ENCODE peak calls at places on chromosomes 13 and 19, in eight cellular contexts. One of them, this sample, is unnamed.
A peak's percentile ranks its signal among the peaks of the same experiment; 100 is the strongest.

GRCh38 chr13:30373727-30374126 is 48.6 kb upstream of the UBE2L5 start:
- DNase-seq in right lobe of liver: no peak
- DNase-seq in suprapubic skin: no peak
- DNase-seq in CD8-positive, alpha-beta T cell: no peak
- DNase-seq in brain microvascular endothelial cell: no peak
- DNase-seq in thyroid gland: no peak
- DNase-seq in CD4-positive, alpha-beta T cell: no peak
- DNase-seq in endothelial cell: no peak
- DNase-seq in this sample: no peak

GRCh38 chr13:48983331-48983730 is 7.6 kb downstream of the FNDC3A start:
- DNase-seq in right lobe of liver: no peak
- DNase-seq in suprapubic skin: no peak
- DNase-seq in CD8-positive, alpha-beta T cell: no peak
- DNase-seq in brain microvascular endothelial cell: no peak
- DNase-seq in thyroid gland: no peak
- DNase-seq in CD4-positive, alpha-beta T cell: no peak
- DNase-seq in endothelial cell: no peak
- DNase-seq in this sample: no peak

GRCh38 chr13:24931450-24932217 is 164.3 kb upstream of the PABPC3 start:
- DNase-seq in right lobe of liver: no peak
- DNase-seq in suprapubic skin: no peak
- DNase-seq in CD8-positive, alpha-beta T cell: no peak
- DNase-seq in brain microvascular endothelial cell: no peak
- DNase-seq in thyroid gland: no peak
- DNase-seq in CD4-positive, alpha-beta T cell: no peak
- DNase-seq in endothelial cell: no peak
- DNase-seq in this sample: no peak

GRCh38 chr13:19713186-19713965 is 69.4 kb downstream of the PSPC1 start:
- DNase-seq in right lobe of liver: no peak
- DNase-seq in suprapubic skin: no peak
- DNase-seq in CD8-positive, alpha-beta T cell: no peak
- DNase-seq in brain microvascular endothelial cell: peak; percentile 88
- DNase-seq in thyroid gland: no peak
- DNase-seq in CD4-positive, alpha-beta T cell: no peak
- DNase-seq in endothelial cell: no peak
- DNase-seq in this sample: no peak

GRCh38 chr19:48117515-48118330 is 7.1 kb upstream of the PLA2G4C start:
- DNase-seq in right lobe of liver: no peak
- DNase-seq in suprapubic skin: no peak
- DNase-seq in CD8-positive, alpha-beta T cell: no peak
- DNase-seq in brain microvascular endothelial cell: no peak
- DNase-seq in thyroid gland: no peak
- DNase-seq in CD4-positive, alpha-beta T cell: no peak
- DNase-seq in endothelial cell: no peak
- DNase-seq in this sample: no peak

GRCh38 chr19:52922841-52923781 is at the start of gene ZNF888:
- DNase-seq in right lobe of liver: peak; percentile 88
- DNase-seq in suprapubic skin: peak; percentile 94
- DNase-seq in CD8-positive, alpha-beta T cell: peak; percentile 74
- DNase-seq in brain microvascular endothelial cell: peak; percentile 82
- DNase-seq in thyroid gland: peak; percentile 87
- DNase-seq in CD4-positive, alpha-beta T cell: peak; percentile 73
- DNase-seq in endothelial cell: peak; percentile 90
- DNase-seq in this sample: peak; percentile 90

GRCh38 chr13:75760182-75760981 is 124.3 kb downstream of the LMO7 start:
- DNase-seq in right lobe of liver: peak; percentile 70
- DNase-seq in suprapubic skin: no peak
- DNase-seq in CD8-positive, alpha-beta T cell: no peak
- DNase-seq in brain microvascular endothelial cell: no peak
- DNase-seq in thyroid gland: peak; percentile 75
- DNase-seq in CD4-positive, alpha-beta T cell: no peak
- DNase-seq in endothelial cell: no peak
- DNase-seq in this sample: no peak

GRCh38 chr13:95684463-95684862 is 7.5 kb downstream of the DNAJC3 start:
- DNase-seq in right lobe of liver: no peak
- DNase-seq in suprapubic skin: no peak
- DNase-seq in CD8-positive, alpha-beta T cell: no peak
- DNase-seq in brain microvascular endothelial cell: no peak
- DNase-seq in thyroid gland: no peak
- DNase-seq in CD4-positive, alpha-beta T cell: no peak
- DNase-seq in endothelial cell: no peak
- DNase-seq in this sample: peak; percentile 0

GRCh38 chr13:110374644-110375370 is 67.7 kb downstream of the COL4A2 start:
- DNase-seq in right lobe of liver: no peak
- DNase-seq in suprapubic skin: no peak
- DNase-seq in CD8-positive, alpha-beta T cell: no peak
- DNase-seq in brain microvascular endothelial cell: no peak
- DNase-seq in thyroid gland: peak; percentile 38
- DNase-seq in CD4-positive, alpha-beta T cell: no peak
- DNase-seq in endothelial cell: no peak
- DNase-seq in this sample: no peak

GRCh38 chr19:30558793-30559192 is 186.6 kb downstream of the ZNF536 start:
- DNase-seq in right lobe of liver: no peak
- DNase-seq in suprapubic skin: no peak
- DNase-seq in CD8-positive, alpha-beta T cell: no peak
- DNase-seq in brain microvascular endothelial cell: no peak
- DNase-seq in thyroid gland: no peak
- DNase-seq in CD4-positive, alpha-beta T cell: no peak
- DNase-seq in endothelial cell: no peak
- DNase-seq in this sample: no peak

GRCh38 chr13:113546571-113547247 is 37.8 kb upstream of the TFDP1 start:
- DNase-seq in right lobe of liver: peak; percentile 37
- DNase-seq in suprapubic skin: no peak
- DNase-seq in CD8-positive, alpha-beta T cell: no peak
- DNase-seq in brain microvascular endothelial cell: peak; percentile 34
- DNase-seq in thyroid gland: peak; percentile 23
- DNase-seq in CD4-positive, alpha-beta T cell: no peak
- DNase-seq in endothelial cell: no peak
- DNase-seq in this sample: no peak

GRCh38 chr19:54572696-54573311 is 786 bp upstream of the LILRA2 start:
- DNase-seq in right lobe of liver: peak; percentile 64
- DNase-seq in suprapubic skin: no peak
- DNase-seq in CD8-positive, alpha-beta T cell: no peak
- DNase-seq in brain microvascular endothelial cell: no peak
- DNase-seq in thyroid gland: no peak
- DNase-seq in CD4-positive, alpha-beta T cell: no peak
- DNase-seq in endothelial cell: no peak
- DNase-seq in this sample: no peak

GRCh38 chr19:44891016-44891882 is at the start of gene TOMM40:
- DNase-seq in right lobe of liver: peak; percentile 100
- DNase-seq in suprapubic skin: peak; percentile 100
- DNase-seq in CD8-positive, alpha-beta T cell: peak; percentile 100
- DNase-seq in brain microvascular endothelial cell: peak; percentile 100
- DNase-seq in thyroid gland: no peak
- DNase-seq in CD4-positive, alpha-beta T cell: no peak
- DNase-seq in endothelial cell: peak; percentile 99
- DNase-seq in this sample: peak; percentile 100

GRCh38 chr19:17524651-17525050 is 13.2 kb downstream of the PGLS start:
- DNase-seq in right lobe of liver: no peak
- DNase-seq in suprapubic skin: no peak
- DNase-seq in CD8-positive, alpha-beta T cell: no peak
- DNase-seq in brain microvascular endothelial cell: no peak
- DNase-seq in thyroid gland: no peak
- DNase-seq in CD4-positive, alpha-beta T cell: no peak
- DNase-seq in endothelial cell: no peak
- DNase-seq in this sample: no peak

GRCh38 chr19:907183-907853 is 5.7 kb downstream of the R3HDM4 start:
- DNase-seq in right lobe of liver: no peak
- DNase-seq in suprapubic skin: no peak
- DNase-seq in CD8-positive, alpha-beta T cell: no peak
- DNase-seq in brain microvascular endothelial cell: no peak
- DNase-seq in thyroid gland: no peak
- DNase-seq in CD4-positive, alpha-beta T cell: no peak
- DNase-seq in endothelial cell: no peak
- DNase-seq in this sample: peak; percentile 71

GRCh38 chr19:53553865-53554791 is 16.2 kb downstream of the ZNF331 start:
- DNase-seq in right lobe of liver: peak; percentile 91
- DNase-seq in suprapubic skin: peak; percentile 94
- DNase-seq in CD8-positive, alpha-beta T cell: peak; percentile 88
- DNase-seq in brain microvascular endothelial cell: peak; percentile 82
- DNase-seq in thyroid gland: peak; percentile 79
- DNase-seq in CD4-positive, alpha-beta T cell: peak; percentile 85
- DNase-seq in endothelial cell: peak; percentile 61
- DNase-seq in this sample: peak; percentile 81

GRCh38 chr13:75418997-75419396 is 63.0 kb downstream of the TBC1D4 start:
- DNase-seq in right lobe of liver: no peak
- DNase-seq in suprapubic skin: no peak
- DNase-seq in CD8-positive, alpha-beta T cell: no peak
- DNase-seq in brain microvascular endothelial cell: no peak
- DNase-seq in thyroid gland: no peak
- DNase-seq in CD4-positive, alpha-beta T cell: no peak
- DNase-seq in endothelial cell: no peak
- DNase-seq in this sample: no peak

GRCh38 chr19:52110780-52111179 is 15.2 kb upstream of the ZNF841 start:
- DNase-seq in right lobe of liver: no peak
- DNase-seq in suprapubic skin: no peak
- DNase-seq in CD8-positive, alpha-beta T cell: no peak
- DNase-seq in brain microvascular endothelial cell: no peak
- DNase-seq in thyroid gland: no peak
- DNase-seq in CD4-positive, alpha-beta T cell: no peak
- DNase-seq in endothelial cell: no peak
- DNase-seq in this sample: no peak

GRCh38 chr13:110410000-110410399 is 102.9 kb downstream of the COL4A2 start:
- DNase-seq in right lobe of liver: no peak
- DNase-seq in suprapubic skin: no peak
- DNase-seq in CD8-positive, alpha-beta T cell: no peak
- DNase-seq in brain microvascular endothelial cell: no peak
- DNase-seq in thyroid gland: no peak
- DNase-seq in CD4-positive, alpha-beta T cell: no peak
- DNase-seq in endothelial cell: no peak
- DNase-seq in this sample: no peak

GRCh38 chr19:15166700-15167099 is 34.1 kb downstream of the NOTCH3 start:
- DNase-seq in right lobe of liver: no peak
- DNase-seq in suprapubic skin: no peak
- DNase-seq in CD8-positive, alpha-beta T cell: no peak
- DNase-seq in brain microvascular endothelial cell: no peak
- DNase-seq in thyroid gland: no peak
- DNase-seq in CD4-positive, alpha-beta T cell: no peak
- DNase-seq in endothelial cell: no peak
- DNase-seq in this sample: no peak

GRCh38 chr13:29908411-29908810 is 58.0 kb upstream of the UBL3 start:
- DNase-seq in right lobe of liver: no peak
- DNase-seq in suprapubic skin: peak; percentile 78
- DNase-seq in CD8-positive, alpha-beta T cell: no peak
- DNase-seq in brain microvascular endothelial cell: no peak
- DNase-seq in thyroid gland: no peak
- DNase-seq in CD4-positive, alpha-beta T cell: no peak
- DNase-seq in endothelial cell: no peak
- DNase-seq in this sample: no peak

GRCh38 chr19:29311391-29311790 is 98.4 kb upstream of the UQCRFS1 start:
- DNase-seq in right lobe of liver: no peak
- DNase-seq in suprapubic skin: no peak
- DNase-seq in CD8-positive, alpha-beta T cell: no peak
- DNase-seq in brain microvascular endothelial cell: no peak
- DNase-seq in thyroid gland: no peak
- DNase-seq in CD4-positive, alpha-beta T cell: no peak
- DNase-seq in endothelial cell: no peak
- DNase-seq in this sample: no peak

GRCh38 chr19:29060833-29061364 is 152.1 kb downstream of the UQCRFS1 start:
- DNase-seq in right lobe of liver: no peak
- DNase-seq in suprapubic skin: no peak
- DNase-seq in CD8-positive, alpha-beta T cell: no peak
- DNase-seq in brain microvascular endothelial cell: no peak
- DNase-seq in thyroid gland: no peak
- DNase-seq in CD4-positive, alpha-beta T cell: no peak
- DNase-seq in endothelial cell: no peak
- DNase-seq in this sample: no peak

GRCh38 chr19:6753178-6754031 is 13.8 kb downstream of the SH2D3A start:
- DNase-seq in right lobe of liver: peak; percentile 94
- DNase-seq in suprapubic skin: peak; percentile 88
- DNase-seq in CD8-positive, alpha-beta T cell: peak; percentile 51
- DNase-seq in brain microvascular endothelial cell: peak; percentile 44
- DNase-seq in thyroid gland: peak; percentile 77
- DNase-seq in CD4-positive, alpha-beta T cell: peak; percentile 62
- DNase-seq in endothelial cell: peak; percentile 71
- DNase-seq in this sample: peak; percentile 96
- TF ChIP-seq CTCF in right lobe of liver: peak; percentile 60
- TF ChIP-seq CTCF in suprapubic skin: peak; percentile 9
- TF ChIP-seq CTCF in CD8-positive, alpha-beta T cell: peak; percentile 47
- TF ChIP-seq CTCF in brain microvascular endothelial cell: peak; percentile 55
- TF ChIP-seq CTCF in thyroid gland: peak; percentile 34
- TF ChIP-seq CTCF in CD4-positive, alpha-beta T cell: peak; percentile 59
- TF ChIP-seq CTCF in endothelial cell: no peak
- TF ChIP-seq CTCF in this sample: peak; percentile 69

GRCh38 chr13:99203601-99204579 is 3.2 kb downstream of the UBAC2 start:
- DNase-seq in right lobe of liver: no peak
- DNase-seq in suprapubic skin: no peak
- DNase-seq in CD8-positive, alpha-beta T cell: no peak
- DNase-seq in brain microvascular endothelial cell: no peak
- DNase-seq in thyroid gland: no peak
- DNase-seq in CD4-positive, alpha-beta T cell: no peak
- DNase-seq in endothelial cell: no peak
- DNase-seq in this sample: no peak

GRCh38 chr13:99197257-99197651 is 3.4 kb upstream of the UBAC2 start:
- DNase-seq in right lobe of liver: no peak
- DNase-seq in suprapubic skin: no peak
- DNase-seq in CD8-positive, alpha-beta T cell: no peak
- DNase-seq in brain microvascular endothelial cell: no peak
- DNase-seq in thyroid gland: no peak
- DNase-seq in CD4-positive, alpha-beta T cell: no peak
- DNase-seq in endothelial cell: no peak
- DNase-seq in this sample: no peak

GRCh38 chr13:99199541-99200432 is 867 bp upstream of the UBAC2 start:
- DNase-seq in right lobe of liver: no peak
- DNase-seq in suprapubic skin: no peak
- DNase-seq in CD8-positive, alpha-beta T cell: no peak
- DNase-seq in brain microvascular endothelial cell: no peak
- DNase-seq in thyroid gland: no peak
- DNase-seq in CD4-positive, alpha-beta T cell: no peak
- DNase-seq in endothelial cell: no peak
- DNase-seq in this sample: no peak

GRCh38 chr13:99198630-99199029 is 2.0 kb upstream of the UBAC2 start:
- DNase-seq in right lobe of liver: no peak
- DNase-seq in suprapubic skin: no peak
- DNase-seq in CD8-positive, alpha-beta T cell: no peak
- DNase-seq in brain microvascular endothelial cell: no peak
- DNase-seq in thyroid gland: no peak
- DNase-seq in CD4-positive, alpha-beta T cell: no peak
- DNase-seq in endothelial cell: no peak
- DNase-seq in this sample: no peak

GRCh38 chr13:99200433-99201167 is at the start of gene UBAC2:
- DNase-seq in right lobe of liver: peak; percentile 97
- DNase-seq in suprapubic skin: peak; percentile 96
- DNase-seq in CD8-positive, alpha-beta T cell: peak; percentile 93
- DNase-seq in brain microvascular endothelial cell: peak; percentile 82
- DNase-seq in thyroid gland: peak; percentile 95
- DNase-seq in CD4-positive, alpha-beta T cell: peak; percentile 90
- DNase-seq in endothelial cell: peak; percentile 97
- DNase-seq in this sample: peak; percentile 99
- TF ChIP-seq CTCF in right lobe of liver: peak; percentile 4
- TF ChIP-seq CTCF in suprapubic skin: peak; percentile 6
- TF ChIP-seq CTCF in CD8-positive, alpha-beta T cell: no peak
- TF ChIP-seq CTCF in brain microvascular endothelial cell: peak; percentile 5
- TF ChIP-seq CTCF in thyroid gland: no peak
- TF ChIP-seq CTCF in CD4-positive, alpha-beta T cell: no peak
- TF ChIP-seq CTCF in endothelial cell: no peak
- TF ChIP-seq CTCF in this sample: no peak

GRCh38 chr13:27712421-27712820 is 79.9 kb upstream of the GSX1 start:
- DNase-seq in right lobe of liver: no peak
- DNase-seq in suprapubic skin: no peak
- DNase-seq in CD8-positive, alpha-beta T cell: no peak
- DNase-seq in brain microvascular endothelial cell: peak; percentile 3
- DNase-seq in thyroid gland: peak; percentile 42
- DNase-seq in CD4-positive, alpha-beta T cell: no peak
- DNase-seq in endothelial cell: no peak
- DNase-seq in this sample: peak; percentile 19
- TF ChIP-seq CTCF in right lobe of liver: peak; percentile 54
- TF ChIP-seq CTCF in suprapubic skin: no peak
- TF ChIP-seq CTCF in CD8-positive, alpha-beta T cell: peak; percentile 21
- TF ChIP-seq CTCF in brain microvascular endothelial cell: peak; percentile 43
- TF ChIP-seq CTCF in thyroid gland: no peak
- TF ChIP-seq CTCF in CD4-positive, alpha-beta T cell: peak; percentile 61
- TF ChIP-seq CTCF in endothelial cell: no peak
- TF ChIP-seq CTCF in this sample: peak; percentile 38

GRCh38 chr19:41689993-41690800 is 2.1 kb upstream of the CEACAM7 start:
- DNase-seq in right lobe of liver: peak; percentile 24
- DNase-seq in suprapubic skin: no peak
- DNase-seq in CD8-positive, alpha-beta T cell: no peak
- DNase-seq in brain microvascular endothelial cell: no peak
- DNase-seq in thyroid gland: no peak
- DNase-seq in CD4-positive, alpha-beta T cell: no peak
- DNase-seq in endothelial cell: no peak
- DNase-seq in this sample: no peak
- TF ChIP-seq CTCF in right lobe of liver: no peak
- TF ChIP-seq CTCF in suprapubic skin: no peak
- TF ChIP-seq CTCF in CD8-positive, alpha-beta T cell: no peak
- TF ChIP-seq CTCF in brain microvascular endothelial cell: no peak
- TF ChIP-seq CTCF in thyroid gland: no peak
- TF ChIP-seq CTCF in CD4-positive, alpha-beta T cell: no peak
- TF ChIP-seq CTCF in endothelial cell: peak; percentile 7
- TF ChIP-seq CTCF in this sample: no peak

This sample was measured in GM13977.